ENCODE peak calls at places on chromosomes 11 and 22, in four cellular contexts. One of them, this sample, is unnamed.

GRCh38 chr22:44080936-44081853 is 57.1 kb downstream of the PARVB start:
- DNase-seq in foreskin melanocyte: peak; percentile 27
- DNase-seq in frontal cortex: peak; percentile 57
- DNase-seq in spleen: peak; percentile 87
- DNase-seq in this sample: peak; percentile 52

GRCh38 chr11:70409437-70409836 is 11.1 kb downstream of the CTTN start:
- DNase-seq in foreskin melanocyte: no peak
- DNase-seq in frontal cortex: no peak
- DNase-seq in spleen: no peak
- DNase-seq in this sample: no peak

GRCh38 chr11:72813740-72814138 is 472 bp upstream of the ATG16L2 start:
- DNase-seq in foreskin melanocyte: peak; percentile 78
- DNase-seq in frontal cortex: peak; percentile 89
- DNase-seq in spleen: peak; percentile 97
- DNase-seq in this sample: peak; percentile 76

GRCh38 chr11:108871152-108871551 is 206.3 kb downstream of the DDX10 start:
- DNase-seq in foreskin melanocyte: no peak
- DNase-seq in frontal cortex: no peak
- DNase-seq in spleen: no peak
- DNase-seq in this sample: no peak

GRCh38 chr11:106959800-106960199 is 58.5 kb downstream of the GUCY1A2 start:
- DNase-seq in foreskin melanocyte: no peak
- DNase-seq in frontal cortex: no peak
- DNase-seq in spleen: no peak
- DNase-seq in this sample: no peak

GRCh38 chr11:2832718-2833020 is 52.9 kb downstream of the CDKN1C start:
- DNase-seq in foreskin melanocyte: no peak
- DNase-seq in frontal cortex: no peak
- DNase-seq in spleen: no peak
- DNase-seq in this sample: no peak

GRCh38 chr11:11505190-11505589 is 116.6 kb downstream of the GALNT18 start:
- DNase-seq in foreskin melanocyte: no peak
- DNase-seq in frontal cortex: no peak
- DNase-seq in spleen: no peak
- DNase-seq in this sample: no peak

GRCh38 chr11:16000065-16000464 is 356.3 kb downstream of the SOX6 start:
- DNase-seq in foreskin melanocyte: no peak
- DNase-seq in frontal cortex: no peak
- DNase-seq in spleen: no peak
- DNase-seq in this sample: no peak

GRCh38 chr11:101563166-101563565 is 20.6 kb downstream of the TRPC6 start:
- DNase-seq in foreskin melanocyte: no peak
- DNase-seq in frontal cortex: no peak
- DNase-seq in spleen: no peak
- DNase-seq in this sample: no peak

GRCh38 chr22:20660441-20661054 is 113.4 kb upstream of the SERPIND1 start:
- DNase-seq in foreskin melanocyte: no peak
- DNase-seq in frontal cortex: no peak
- DNase-seq in spleen: no peak
- DNase-seq in this sample: no peak

GRCh38 chr22:46027219-46028068 is 50.5 kb upstream of the WNT7B start:
- DNase-seq in foreskin melanocyte: peak; percentile 47
- DNase-seq in frontal cortex: peak; percentile 92
- DNase-seq in spleen: peak; percentile 86
- DNase-seq in this sample: no peak

GRCh38 chr11:115423728-115424459 is 80.3 kb downstream of the CADM1 start:
- DNase-seq in foreskin melanocyte: no peak
- DNase-seq in frontal cortex: no peak
- DNase-seq in spleen: no peak
- DNase-seq in this sample: no peak

GRCh38 chr11:73781303-73781702 is 6.4 kb upstream of the MRPL48 start:
- DNase-seq in foreskin melanocyte: no peak
- DNase-seq in frontal cortex: no peak
- DNase-seq in spleen: no peak
- DNase-seq in this sample: no peak

GRCh38 chr11:15568440-15568839 is 453.7 kb downstream of the INSC start:
- DNase-seq in foreskin melanocyte: no peak
- DNase-seq in frontal cortex: no peak
- DNase-seq in spleen: no peak
- DNase-seq in this sample: no peak

GRCh38 chr11:93827347-93827746 is 23.1 kb downstream of the VSTM5 start:
- DNase-seq in foreskin melanocyte: no peak
- DNase-seq in frontal cortex: no peak
- DNase-seq in spleen: no peak
- DNase-seq in this sample: no peak

GRCh38 chr22:27580311-27580897 is 221.2 kb downstream of the MN1 start:
- DNase-seq in foreskin melanocyte: no peak
- DNase-seq in frontal cortex: no peak
- DNase-seq in spleen: peak; percentile 52
- DNase-seq in this sample: no peak

GRCh38 chr22:42365337-42365865 is 66.8 kb downstream of the NFAM1 start:
- DNase-seq in foreskin melanocyte: peak; percentile 11
- DNase-seq in frontal cortex: no peak
- DNase-seq in spleen: no peak
- DNase-seq in this sample: no peak

GRCh38 chr11:117825538-117826359 is 1.2 kb upstream of the FXYD2 start:
- DNase-seq in foreskin melanocyte: no peak
- DNase-seq in frontal cortex: no peak
- DNase-seq in spleen: peak; percentile 48
- DNase-seq in this sample: no peak

GRCh38 chr11:109554951-109555350 is 133.0 kb downstream of the C11orf87 start:
- DNase-seq in foreskin melanocyte: no peak
- DNase-seq in frontal cortex: no peak
- DNase-seq in spleen: no peak
- DNase-seq in this sample: no peak

GRCh38 chr22:27220349-27220748 is 563.0 kb downstream of the MIAT start:
- DNase-seq in foreskin melanocyte: no peak
- DNase-seq in frontal cortex: no peak
- DNase-seq in spleen: no peak
- DNase-seq in this sample: no peak

GRCh38 chr11:127195791-127196190 is 195.2 kb upstream of the KIRREL3 start:
- DNase-seq in foreskin melanocyte: no peak
- DNase-seq in frontal cortex: no peak
- DNase-seq in spleen: no peak
- DNase-seq in this sample: no peak

GRCh38 chr11:1389103-1389931 is 417 bp upstream of the BRSK2 start:
- DNase-seq in foreskin melanocyte: peak; percentile 90
- DNase-seq in frontal cortex: peak; percentile 97
- DNase-seq in spleen: peak; percentile 98
- DNase-seq in this sample: peak; percentile 92

GRCh38 chr11:66868726-66869291 is 11.9 kb downstream of the LRFN4 start:
- DNase-seq in foreskin melanocyte: no peak
- DNase-seq in frontal cortex: no peak
- DNase-seq in spleen: peak; percentile 92
- DNase-seq in this sample: peak; percentile 59

GRCh38 chr11:69641681-69642548 is 959 bp downstream of the CCND1 start:
- DNase-seq in foreskin melanocyte: no peak
- DNase-seq in frontal cortex: no peak
- DNase-seq in spleen: peak; percentile 79
- DNase-seq in this sample: no peak

GRCh38 chr11:74090701-74091100 is 80.1 kb downstream of the C2CD3 start:
- DNase-seq in foreskin melanocyte: no peak
- DNase-seq in frontal cortex: no peak
- DNase-seq in spleen: no peak
- DNase-seq in this sample: no peak

GRCh38 chr11:396948-397548 is 3.0 kb downstream of the PKP3 start:
- DNase-seq in foreskin melanocyte: no peak
- DNase-seq in frontal cortex: peak; percentile 84
- DNase-seq in spleen: peak; percentile 90
- DNase-seq in this sample: no peak

GRCh38 chr11:12785901-12786300 is 111.7 kb downstream of the TEAD1 start:
- DNase-seq in foreskin melanocyte: no peak
- DNase-seq in frontal cortex: no peak
- DNase-seq in spleen: no peak
- DNase-seq in this sample: no peak

GRCh38 chr11:2426826-2427521 is 17.3 kb downstream of the TRPM5 start:
- DNase-seq in foreskin melanocyte: no peak
- DNase-seq in frontal cortex: no peak
- DNase-seq in spleen: no peak
- DNase-seq in this sample: no peak

GRCh38 chr11:105486929-105487328 is 122.9 kb upstream of the GRIA4 start:
- DNase-seq in foreskin melanocyte: no peak
- DNase-seq in frontal cortex: no peak
- DNase-seq in spleen: no peak
- DNase-seq in this sample: no peak

GRCh38 chr11:45897556-45897955 is 9.5 kb downstream of the FREY1 start:
- DNase-seq in foreskin melanocyte: no peak
- DNase-seq in frontal cortex: no peak
- DNase-seq in spleen: no peak
- DNase-seq in this sample: no peak

GRCh38 chr11:44016546-44017442 is 31.0 kb upstream of the ACCSL start:
- DNase-seq in foreskin melanocyte: no peak
- DNase-seq in frontal cortex: no peak
- DNase-seq in spleen: no peak
- DNase-seq in this sample: no peak

GRCh38 chr11:99464985-99465384 is 444.2 kb downstream of the CNTN5 start:
- DNase-seq in foreskin melanocyte: no peak
- DNase-seq in frontal cortex: no peak
- DNase-seq in spleen: no peak
- DNase-seq in this sample: no peak

GRCh38 chr11:93567406-93567819 is 24.2 kb upstream of the SMCO4 start:
- DNase-seq in foreskin melanocyte: no peak
- DNase-seq in frontal cortex: no peak
- DNase-seq in spleen: no peak
- DNase-seq in this sample: no peak

GRCh38 chr22:30877662-30878515 is 90.7 kb downstream of the MORC2 start:
- DNase-seq in foreskin melanocyte: no peak
- DNase-seq in frontal cortex: no peak
- DNase-seq in spleen: peak; percentile 42
- DNase-seq in this sample: no peak

GRCh38 chr11:75347781-75348613 is 3.5 kb downstream of the ARRB1 start:
- DNase-seq in foreskin melanocyte: no peak
- DNase-seq in frontal cortex: no peak
- DNase-seq in spleen: no peak
- DNase-seq in this sample: no peak